ENCODE peak calls at places on chromosome 4, in eight cellular contexts. Q is HCT116, T is BE2C, O is IMR-90, X is mesenchymal stem cell, A is HAP-1, L is Karpas-422, J is sigmoid colon. F is an unnamed sample.

GRCh38 chr4:154982187-154983047 is 201.3 kb downstream of the RBM46 start:
- DNase-seq in Q (peak; percentile 58), T (peak; percentile 81), O (peak; percentile 48), X (peak; percentile 5), A (peak; percentile 24), L (peak; percentile 88), J (no peak), F (peak; percentile 86)

GRCh38 chr4:125016892-125017299 is 297.9 kb upstream of the FAT4 start:
- DNase-seq in Q (no peak), T (peak; percentile 68), O (no peak), X (peak; percentile 43), A (no peak), L (no peak), J (no peak), F (no peak)

GRCh38 chr4:6331468-6331867 is 61.8 kb downstream of the WFS1 start:
- DNase-seq in Q (no peak), T (no peak), O (no peak), X (no peak), A (no peak), L (no peak), J (no peak), F (no peak)

GRCh38 chr4:80918004-80918403 is 112.5 kb upstream of the BMP3 start:
- DNase-seq in Q (no peak), T (no peak), O (peak; percentile 52), X (no peak), A (no peak), L (no peak), J (no peak), F (peak; percentile 75)

GRCh38 chr4:76270776-76271175 is 19.3 kb downstream of the FAM47E start:
- DNase-seq in Q (no peak), T (no peak), O (no peak), X (no peak), A (no peak), L (no peak), J (no peak), F (no peak)

GRCh38 chr4:40623707-40624106 is 6.0 kb downstream of the RBM47 start:
- DNase-seq in Q (no peak), T (no peak), O (no peak), X (no peak), A (no peak), L (no peak), J (no peak), F (no peak)

GRCh38 chr4:81600511-81601269 is 129.0 kb upstream of the RASGEF1B start:
- DNase-seq in Q (no peak), T (no peak), O (no peak), X (peak; percentile 48), A (no peak), L (no peak), J (peak; percentile 79), F (no peak)

GRCh38 chr4:48005781-48006180 is 10.7 kb downstream of the CNGA1 start:
- DNase-seq in Q (no peak), T (no peak), O (no peak), X (no peak), A (no peak), L (no peak), J (no peak), F (no peak)

GRCh38 chr4:188596027-188596426 is 456.8 kb downstream of the TRIML1 start:
- DNase-seq in Q (no peak), T (no peak), O (peak; percentile 44), X (no peak), A (no peak), L (no peak), J (no peak), F (no peak)

GRCh38 chr4:25861951-25862410 is 807 bp downstream of the SEL1L3 start:
- DNase-seq in Q (no peak), T (no peak), O (peak; percentile 40), X (peak; percentile 58), A (peak; percentile 36), L (peak; percentile 78), J (no peak), F (peak; percentile 55)

GRCh38 chr4:71713611-71714203 is 70.2 kb downstream of the GC start:
- DNase-seq in Q (peak; percentile 16), T (no peak), O (peak; percentile 77), X (peak; percentile 63), A (peak; percentile 53), L (peak; percentile 65), J (no peak), F (peak; percentile 85)

GRCh38 chr4:160523236-160523635 is 1420.4 kb downstream of the RAPGEF2 start:
- DNase-seq in Q (no peak), T (no peak), O (no peak), X (peak; percentile 32), A (no peak), L (no peak), J (no peak), F (no peak)

GRCh38 chr4:184854673-184855072 is 28.9 kb upstream of the ACSL1 start:
- DNase-seq in Q (no peak), T (no peak), O (no peak), X (no peak), A (no peak), L (no peak), J (no peak), F (no peak)

GRCh38 chr4:8847331-8847730 is 24.3 kb downstream of the HMX1 start:
- DNase-seq in Q (no peak), T (no peak), O (no peak), X (no peak), A (no peak), L (no peak), J (peak; percentile 25), F (no peak)

GRCh38 chr4:80024335-80024734 is 48.7 kb downstream of the ANTXR2 start:
- DNase-seq in Q (no peak), T (no peak), O (no peak), X (no peak), A (no peak), L (no peak), J (no peak), F (no peak)

GRCh38 chr4:148522995-148523394 is 80.8 kb upstream of the NR3C2 start:
- DNase-seq in Q (no peak), T (no peak), O (no peak), X (no peak), A (no peak), L (no peak), J (no peak), F (no peak)
- H3K27me3 ChIP-seq in Q (no peaks in the 10 kb centered on the region), T (no peaks in the 10 kb centered on the region), O (no peaks in the 10 kb centered on the region), X (no peaks in the 10 kb centered on the region), A (no peaks in the 10 kb centered on the region), L (no peaks in the 10 kb centered on the region), J (no peaks in the 10 kb centered on the region), F (no peaks in the 10 kb centered on the region)

DNA sequence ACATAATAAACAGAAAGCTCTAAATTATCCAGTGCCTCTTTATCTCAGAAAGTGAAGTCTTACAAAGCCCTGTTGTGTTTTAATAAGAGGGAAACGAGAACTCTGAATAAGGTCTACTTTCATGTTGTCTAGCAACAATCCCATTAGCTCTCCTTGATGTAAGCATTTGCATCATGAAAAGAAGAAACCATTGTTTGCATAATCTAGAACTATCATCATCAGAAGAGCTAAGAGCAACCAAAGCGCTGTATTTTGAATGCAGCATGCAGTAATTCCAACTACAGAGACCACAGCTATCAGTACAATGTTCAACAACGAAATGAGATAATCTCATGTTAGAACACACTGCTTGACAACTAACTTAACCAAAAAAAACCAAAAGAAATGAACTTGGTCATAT is 257.1 kb downstream of the CAMK2D start:
- DNase-seq in Q (no peak), T (no peak), O (no peak), X (no peak), A (no peak), L (no peak), J (no peak), F (no peak)
- H3K36me3 ChIP-seq in Q (no peaks in the 10 kb centered on the region), T (no peaks in the 10 kb centered on the region), O (peaks cover 7% of the 10 kb centered on the region), X (peaks cover 3% of the 10 kb centered on the region), A (peaks cover 6% of the 10 kb centered on the region), L (peaks cover 76% of the 10 kb centered on the region), J (no peaks in the 10 kb centered on the region), F (peaks cover 87% of the 10 kb centered on the region)

GRCh38 chr4:181792641-181793612 is 450.3 kb upstream of the TENM3 start:
- DNase-seq in Q (no peak), T (no peak), O (no peak), X (no peak), A (peak; percentile 98), L (no peak), J (no peak), F (no peak)
- H3K4me3 ChIP-seq in Q (no peak overlapping the region), T (no peak overlapping the region), O (no peak overlapping the region), X (no peak overlapping the region), A (no peak overlapping the region), L (no peak overlapping the region), J (no peak overlapping the region), F (no peak overlapping the region)

GRCh38 chr4:107826427-107826980 is 1.8 kb downstream of the SGMS2 start:
- DNase-seq in Q (no peak), T (no peak), O (no peak), X (no peak), A (peak; percentile 10), L (no peak), J (no peak), F (no peak)

GRCh38 chr4:107828315-107828714 is 3.6 kb downstream of the SGMS2 start:
- DNase-seq in Q (no peak), T (no peak), O (no peak), X (no peak), A (no peak), L (no peak), J (no peak), F (no peak)

GRCh38 chr4:107824367-107825071 is at the start of gene SGMS2:
- DNase-seq in Q (peak; percentile 88), T (peak; percentile 58), O (peak; percentile 84), X (peak; percentile 91), A (peak; percentile 59), L (no peak), J (peak; percentile 95), F (peak; percentile 97)

GRCh38 chr4:107823870-107824366 is 814 bp upstream of the SGMS2 start:
- DNase-seq in Q (peak; percentile 70), T (no peak), O (no peak), X (no peak), A (peak; percentile 46), L (no peak), J (no peak), F (no peak)

GRCh38 chr4:107825072-107825789 is 499 bp downstream of the SGMS2 start:
- DNase-seq in Q (no peak), T (peak; percentile 18), O (peak; percentile 39), X (peak; percentile 64), A (peak; percentile 45), L (no peak), J (peak; percentile 83), F (peak; percentile 81)
- H3K27me3 ChIP-seq in Q (no peaks in the 10 kb centered on the region), T (peaks cover 59% of the 10 kb centered on the region), O (peaks cover 3% of the 10 kb centered on the region), X (no peaks in the 10 kb centered on the region), A (no peaks in the 10 kb centered on the region), L (no peaks in the 10 kb centered on the region), J (no peaks in the 10 kb centered on the region), F (no peaks in the 10 kb centered on the region)

GRCh38 chr4:3206439-3207100 is 42.4 kb upstream of the MSANTD1 start:
- DNase-seq in Q (no peak), T (no peak), O (no peak), X (no peak), A (no peak), L (no peak), J (no peak), F (no peak)
- H3K36me3 ChIP-seq in Q (no peaks in the 10 kb centered on the region), T (peaks cover 12% of the 10 kb centered on the region), O (peaks cover 26% of the 10 kb centered on the region), X (peaks cover 46% of the 10 kb centered on the region), A (peaks cover 58% of the 10 kb centered on the region), L (peaks cover 25% of the 10 kb centered on the region), J (peaks cover 31% of the 10 kb centered on the region), F (peaks cover 33% of the 10 kb centered on the region)

DNA sequence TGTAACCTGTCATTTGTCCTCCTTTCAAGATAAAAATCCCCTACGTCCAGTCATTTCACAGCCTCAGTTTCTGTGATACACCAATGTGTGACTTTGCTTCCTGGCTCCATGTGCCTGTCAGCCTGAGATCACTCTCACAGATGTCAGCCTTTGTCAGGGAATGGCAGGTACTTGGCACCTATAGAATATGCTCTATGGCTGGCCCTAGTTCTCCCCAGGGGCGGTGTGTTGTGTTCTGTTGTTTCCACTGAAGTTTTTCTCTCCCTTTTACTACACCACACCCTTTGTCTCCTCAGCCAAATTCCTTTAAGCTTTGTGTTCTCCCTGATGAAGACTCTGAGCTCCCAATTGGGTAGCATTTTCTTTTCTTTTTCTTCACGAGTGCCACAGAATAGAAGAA is 81.7 kb downstream of the ALPK1 start:
- DNase-seq in Q (no peak), T (no peak), O (no peak), X (no peak), A (peak; percentile 43), L (no peak), J (no peak), F (peak; percentile 11)
- H3K4me3 ChIP-seq in Q (no peak overlapping the region), T (no peak overlapping the region), O (no peak overlapping the region), X (peak overlapping the region; percentile 43), A (no peak overlapping the region), L (no peak overlapping the region), J (no peak overlapping the region), F (peak overlapping the region; percentile 35)

F was measured in adipocyte.